ENCODE peak calls at places on chromosomes 12 and 14, in five cellular contexts. One of them, this sample, is unnamed.

GRCh38 chr12:21962821-21963220 is 21.6 kb upstream of the ABCC9 start:
- DNase-seq in transverse colon: no peak
- DNase-seq in sigmoid colon: no peak
- DNase-seq in GM12878: no peak
- DNase-seq in ovary: no peak
- DNase-seq in this sample: no peak

GRCh38 chr14:50060871-50061663 is 55.3 kb downstream of the VCPKMT start:
- DNase-seq in ovary: peak
- DNase-seq in transverse colon: peak
- DNase-seq in sigmoid colon: peak
- DNase-seq in GM12878: no peak
- DNase-seq in this sample: peak

GRCh38 chr14:65910108-65910507 is 497.6 kb downstream of the FUT8 start:
- DNase-seq in sigmoid colon: no peak
- DNase-seq in transverse colon: no peak
- DNase-seq in ovary: no peak
- DNase-seq in GM12878: no peak
- DNase-seq in this sample: no peak

GRCh38 chr12:131129839-131130238 is 176.1 kb downstream of the ADGRD1 start:
- DNase-seq in transverse colon: no peak
- DNase-seq in ovary: no peak
- DNase-seq in sigmoid colon: peak
- DNase-seq in GM12878: no peak
- DNase-seq in this sample: peak

GRCh38 chr12:15956413-15957185 is 45.5 kb downstream of the DERA start:
- DNase-seq in transverse colon: no peak
- DNase-seq in GM12878: no peak
- DNase-seq in sigmoid colon: no peak
- DNase-seq in ovary: no peak
- DNase-seq in this sample: no peak

GRCh38 chr14:88698651-88699050 is 94.1 kb downstream of the EML5 start:
- DNase-seq in ovary: no peak
- DNase-seq in sigmoid colon: no peak
- DNase-seq in transverse colon: no peak
- DNase-seq in GM12878: no peak
- DNase-seq in this sample: no peak

GRCh38 chr14:101031721-101032120 is 128.2 kb upstream of the RTL1 start:
- DNase-seq in sigmoid colon: peak
- DNase-seq in transverse colon: no peak
- DNase-seq in ovary: peak
- DNase-seq in GM12878: no peak
- DNase-seq in this sample: no peak

GRCh38 chr12:88336071-88336768 is 194.1 kb downstream of the TMTC3 start:
- DNase-seq in sigmoid colon: no peak
- DNase-seq in GM12878: no peak
- DNase-seq in ovary: no peak
- DNase-seq in transverse colon: no peak
- DNase-seq in this sample: no peak

GRCh38 chr14:102786758-102787157 is 9.5 kb downstream of the TRAF3 start:
- DNase-seq in GM12878: no peak
- DNase-seq in sigmoid colon: no peak
- DNase-seq in ovary: no peak
- DNase-seq in transverse colon: no peak
- DNase-seq in this sample: no peak

GRCh38 chr14:103862393-103862782 is 15.0 kb upstream of the PPP1R13B start:
- DNase-seq in ovary: peak
- DNase-seq in sigmoid colon: no peak
- DNase-seq in transverse colon: no peak
- DNase-seq in GM12878: no peak
- DNase-seq in this sample: no peak

DNA sequence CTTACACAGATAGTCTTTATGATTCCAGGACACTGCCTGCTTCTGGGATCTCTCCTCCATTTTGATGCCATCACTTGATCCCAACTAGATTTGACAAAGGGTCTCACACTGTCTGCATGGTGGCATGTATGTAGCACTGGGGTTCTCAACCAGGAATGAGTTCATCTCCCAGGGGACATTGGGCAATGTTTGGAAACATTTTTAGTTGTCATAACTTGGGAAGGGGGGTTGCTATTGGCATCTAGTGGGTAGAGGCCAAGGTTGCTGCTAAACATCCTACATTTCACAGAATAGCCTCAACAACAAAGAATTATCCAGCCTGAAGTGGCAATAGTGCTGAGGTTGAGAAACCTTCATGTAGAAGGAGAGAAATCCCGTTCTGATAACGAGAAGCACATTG is 376.2 kb downstream of the DPF3 start:
- DNase-seq in sigmoid colon: no peak
- DNase-seq in ovary: no peak
- DNase-seq in GM12878: no peak
- DNase-seq in transverse colon: no peak
- DNase-seq in this sample: no peak
- H3K4me3 ChIP-seq in sigmoid colon: no peak
- H3K4me3 ChIP-seq in ovary: no peak
- H3K4me3 ChIP-seq in GM12878: no peak
- H3K4me3 ChIP-seq in transverse colon: no peak
- H3K4me3 ChIP-seq in this sample: no peak

GRCh38 chr12:111971800-111972199 is 41.2 kb downstream of the TMEM116 start:
- DNase-seq in ovary: no peak
- DNase-seq in GM12878: no peak
- DNase-seq in sigmoid colon: no peak
- DNase-seq in transverse colon: no peak
- DNase-seq in this sample: no peak

GRCh38 chr12:111978545-111978944 is 34.4 kb downstream of the TMEM116 start:
- DNase-seq in sigmoid colon: no peak
- DNase-seq in ovary: no peak
- DNase-seq in GM12878: no peak
- DNase-seq in transverse colon: no peak
- DNase-seq in this sample: no peak

GRCh38 chr12:111976860-111977259 is 36.1 kb downstream of the TMEM116 start:
- DNase-seq in ovary: no peak
- DNase-seq in sigmoid colon: no peak
- DNase-seq in transverse colon: no peak
- DNase-seq in GM12878: no peak
- DNase-seq in this sample: no peak

GRCh38 chr12:111976291-111976690 is 36.7 kb downstream of the TMEM116 start:
- DNase-seq in sigmoid colon: no peak
- DNase-seq in transverse colon: no peak
- DNase-seq in GM12878: no peak
- DNase-seq in ovary: no peak
- DNase-seq in this sample: no peak

GRCh38 chr12:111975161-111975931 is 37.6 kb downstream of the TMEM116 start:
- DNase-seq in ovary: no peak
- DNase-seq in transverse colon: no peak
- DNase-seq in GM12878: no peak
- DNase-seq in sigmoid colon: no peak
- DNase-seq in this sample: no peak
- TF ChIP-seq EP300 in ovary: no peak
- TF ChIP-seq EP300 in transverse colon: no peak
- TF ChIP-seq EP300 in GM12878: no peak
- TF ChIP-seq EP300 in sigmoid colon: no peak
- TF ChIP-seq EP300 in this sample: no peak

GRCh38 chr12:92518071-92518470 is 184.7 kb upstream of the PLEKHG7 start:
- DNase-seq in ovary: no peak
- DNase-seq in sigmoid colon: no peak
- DNase-seq in GM12878: no peak
- DNase-seq in transverse colon: no peak
- DNase-seq in this sample: no peak
- TF ChIP-seq POLR2A in ovary: no peak
- TF ChIP-seq POLR2A in sigmoid colon: no peak
- TF ChIP-seq POLR2A in GM12878: no peak
- TF ChIP-seq POLR2A in transverse colon: no peak
- TF ChIP-seq POLR2A in this sample: no peak

DNA sequence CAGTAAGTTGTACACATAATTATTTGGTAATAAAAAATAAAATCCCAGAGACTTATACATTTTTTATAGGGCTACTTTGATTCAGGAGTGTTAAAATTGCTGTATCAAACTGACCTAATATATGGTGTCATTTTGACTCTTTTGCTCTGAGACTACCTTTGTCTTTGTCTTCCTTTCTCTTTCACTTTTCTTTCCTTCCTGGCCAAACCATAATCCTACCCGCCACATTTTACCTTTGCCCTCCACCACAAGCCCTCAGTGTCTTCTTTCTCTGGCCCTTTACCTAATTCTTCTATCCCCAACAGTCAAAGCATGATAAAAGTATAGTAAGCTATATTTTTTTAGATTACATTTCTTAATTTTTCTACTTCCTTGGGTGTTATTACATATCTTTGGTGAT is 62.0 kb downstream of the CAND1 start:
- DNase-seq in sigmoid colon: no peak
- DNase-seq in GM12878: no peak
- DNase-seq in transverse colon: no peak
- DNase-seq in ovary: no peak
- DNase-seq in this sample: no peak
- H3K4me3 ChIP-seq in sigmoid colon: no peak
- H3K4me3 ChIP-seq in GM12878: no peak
- H3K4me3 ChIP-seq in transverse colon: no peak
- H3K4me3 ChIP-seq in ovary: no peak
- H3K4me3 ChIP-seq in this sample: no peak

GRCh38 chr12:75990189-75990912 is 41.2 kb downstream of the PHLDA1 start:
- DNase-seq in GM12878: no peak
- DNase-seq in transverse colon: no peak
- DNase-seq in ovary: no peak
- DNase-seq in sigmoid colon: no peak
- DNase-seq in this sample: no peak
- TF ChIP-seq EP300 in GM12878: no peak
- TF ChIP-seq EP300 in transverse colon: no peak
- TF ChIP-seq EP300 in ovary: no peak
- TF ChIP-seq EP300 in sigmoid colon: no peak
- TF ChIP-seq EP300 in this sample: no peak

GRCh38 chr12:5557906-5558305 is 126.0 kb downstream of the NTF3 start:
- DNase-seq in GM12878: no peak
- DNase-seq in sigmoid colon: no peak
- DNase-seq in ovary: no peak
- DNase-seq in transverse colon: no peak
- DNase-seq in this sample: no peak

GRCh38 chr12:5562581-5562980 is 130.7 kb downstream of the NTF3 start:
- DNase-seq in sigmoid colon: no peak
- DNase-seq in ovary: no peak
- DNase-seq in transverse colon: no peak
- DNase-seq in GM12878: no peak
- DNase-seq in this sample: no peak

GRCh38 chr12:5560242-5560641 is 128.3 kb downstream of the NTF3 start:
- DNase-seq in ovary: no peak
- DNase-seq in GM12878: no peak
- DNase-seq in transverse colon: no peak
- DNase-seq in sigmoid colon: no peak
- DNase-seq in this sample: no peak

GRCh38 chr12:5561057-5561456 is 129.1 kb downstream of the NTF3 start:
- DNase-seq in sigmoid colon: no peak
- DNase-seq in ovary: no peak
- DNase-seq in transverse colon: no peak
- DNase-seq in GM12878: no peak
- DNase-seq in this sample: no peak

DNA sequence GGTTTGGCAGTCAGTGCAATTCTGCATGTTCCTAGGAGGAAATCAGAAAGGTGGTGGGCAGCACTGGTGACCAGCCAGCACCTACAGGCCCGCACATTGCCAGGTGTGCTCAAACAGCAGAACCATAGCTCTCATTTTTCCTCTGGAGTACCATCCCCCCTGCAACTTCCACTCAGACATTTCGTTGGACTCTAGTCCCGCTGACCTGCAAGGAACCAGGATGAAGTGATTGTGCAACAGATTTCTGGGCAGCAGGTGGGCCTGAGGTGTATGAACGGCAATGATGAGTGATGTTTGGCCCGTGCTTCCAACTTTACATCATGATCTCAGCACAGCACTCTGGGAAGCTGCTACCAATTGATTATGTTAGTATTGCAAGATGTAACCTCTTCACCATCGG is 129.9 kb downstream of the NTF3 start:
- DNase-seq in ovary: no peak
- DNase-seq in GM12878: no peak
- DNase-seq in transverse colon: no peak
- DNase-seq in sigmoid colon: no peak
- DNase-seq in this sample: no peak
- TF ChIP-seq POLR2A in ovary: no peak
- TF ChIP-seq POLR2A in GM12878: no peak
- TF ChIP-seq POLR2A in transverse colon: no peak
- TF ChIP-seq POLR2A in sigmoid colon: no peak
- TF ChIP-seq POLR2A in this sample: no peak

DNA sequence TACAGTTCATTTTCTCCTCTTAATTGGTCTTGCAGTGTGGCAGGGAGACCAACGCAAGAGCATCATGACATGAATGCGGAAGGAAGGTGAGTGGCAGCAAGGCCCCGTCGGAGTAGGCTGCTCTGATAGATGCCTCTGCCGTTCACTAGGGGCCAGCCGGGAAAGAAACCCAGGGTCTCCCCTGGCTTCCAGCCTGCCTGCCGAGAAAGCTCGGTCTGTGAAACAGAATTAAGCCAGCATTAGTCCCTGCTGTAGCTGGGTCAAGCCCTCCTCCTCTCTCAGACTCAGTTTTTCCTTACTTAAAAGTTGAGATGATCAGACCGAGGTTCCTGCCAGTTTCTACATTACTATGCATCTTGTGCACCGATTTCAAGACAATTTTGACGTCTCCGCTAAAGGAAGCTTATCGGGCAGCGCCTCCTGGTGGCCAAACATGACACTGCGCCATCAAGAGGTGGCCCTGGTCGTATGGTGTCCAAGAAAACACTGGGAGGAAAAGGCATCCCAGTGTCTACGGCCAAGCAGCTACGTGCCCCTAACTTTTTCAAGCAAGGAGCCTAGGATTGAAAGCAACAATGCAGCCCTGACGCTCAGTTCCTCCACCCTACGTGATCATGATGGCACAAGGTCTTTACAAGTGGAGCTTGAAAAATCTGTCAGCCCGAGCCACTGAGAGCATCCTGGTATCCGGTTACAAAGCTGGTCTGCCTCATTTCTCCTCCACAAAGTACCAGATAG is 131.6 kb downstream of the KSR2 start:
- DNase-seq in transverse colon: peak
- DNase-seq in ovary: peak
- DNase-seq in GM12878: peak
- DNase-seq in sigmoid colon: peak
- DNase-seq in this sample: peak
- H3K4me3 ChIP-seq in transverse colon: no peak
- H3K4me3 ChIP-seq in ovary: no peak
- H3K4me3 ChIP-seq in GM12878: no peak
- H3K4me3 ChIP-seq in sigmoid colon: no peak
- H3K4me3 ChIP-seq in this sample: no peak

GRCh38 chr12:78651755-78652154 is 212.8 kb upstream of the SYT1 start:
- DNase-seq in GM12878: no peak
- DNase-seq in ovary: no peak
- DNase-seq in sigmoid colon: no peak
- DNase-seq in transverse colon: no peak
- DNase-seq in this sample: no peak
- TF ChIP-seq EP300 in GM12878: no peak
- TF ChIP-seq EP300 in ovary: no peak
- TF ChIP-seq EP300 in sigmoid colon: no peak
- TF ChIP-seq EP300 in transverse colon: no peak
- TF ChIP-seq EP300 in this sample: no peak

GRCh38 chr14:97900187-97900586 is 1103.0 kb downstream of the VRK1 start:
- DNase-seq in sigmoid colon: no peak
- DNase-seq in ovary: no peak
- DNase-seq in transverse colon: no peak
- DNase-seq in GM12878: no peak
- DNase-seq in this sample: no peak
- TF ChIP-seq POLR2A in sigmoid colon: no peak
- TF ChIP-seq POLR2A in ovary: no peak
- TF ChIP-seq POLR2A in transverse colon: no peak
- TF ChIP-seq POLR2A in GM12878: no peak
- TF ChIP-seq POLR2A in this sample: no peak

This sample was measured in upper lobe of left lung.